ENCODE peak calls at places on chromosome 2, in four cellular contexts. D, Y, C and W are unnamed samples.

GRCh38 chr2:232658217-232658785 is 24.9 kb downstream of the EFHD1 start:
- DNase-seq in D (no peak), Y (no peak), C (no peak), W (no peak)

GRCh38 chr2:34104601-34105000 is 505.5 kb upstream of the FAM98A start:
- DNase-seq in D (no peak), Y (no peak), C (no peak), W (no peak)

GRCh38 chr2:9508934-9509333 is 34.6 kb downstream of the IAH1 start:
- DNase-seq in D (no peak), Y (no peak), C (no peak), W (no peak)

GRCh38 chr2:38260469-38260868 is 116.6 kb downstream of the ATL2 start:
- DNase-seq in D (no peak), Y (no peak), C (no peak), W (no peak)

GRCh38 chr2:182020319-182021055 is 34.8 kb downstream of the PPP1R1C start:
- DNase-seq in D (no peak), Y (no peak), C (no peak), W (no peak)

GRCh38 chr2:237312021-237312755 is 101.8 kb downstream of the COL6A3 start:
- DNase-seq in D (no peak), Y (no peak), C (no peak), W (no peak)

GRCh38 chr2:158714420-158714819 is 80.7 kb upstream of the DAPL1 start:
- DNase-seq in D (no peak), Y (no peak), C (no peak), W (no peak)

GRCh38 chr2:52934354-52934898 is 833.2 kb upstream of the CHAC2 start:
- DNase-seq in D (no peak), Y (no peak), C (no peak), W (no peak)

GRCh38 chr2:177338177-177338721 is 54.3 kb upstream of the AGPS start:
- DNase-seq in D (no peak), Y (no peak), C (no peak), W (peak)

GRCh38 chr2:189379731-189380261 is 61.5 kb upstream of the WDR75 start:
- DNase-seq in D (no peak), Y (no peak), C (no peak), W (no peak)

GRCh38 chr2:190065839-190066238 is 3.3 kb upstream of the MSTN start:
- DNase-seq in D (no peak), Y (no peak), C (no peak), W (no peak)

GRCh38 chr2:214158851-214159250 is 252.0 kb upstream of the VWC2L start:
- DNase-seq in D (no peak), Y (no peak), C (no peak), W (no peak)

GRCh38 chr2:151315381-151315903 is 26.0 kb upstream of the NMI start:
- DNase-seq in D (peak), Y (no peak), C (no peak), W (no peak)

GRCh38 chr2:1656326-1656960 is 87.9 kb downstream of the PXDN start:
- DNase-seq in D (no peak), Y (no peak), C (no peak), W (no peak)

GRCh38 chr2:172552547-172553291 is 3.2 kb upstream of the PDK1 start:
- DNase-seq in D (no peak), Y (peak), C (no peak), W (no peak)

GRCh38 chr2:209600257-209601180 is 171.1 kb upstream of the UNC80 start:
- DNase-seq in D (no peak), Y (no peak), C (no peak), W (no peak)

GRCh38 chr2:70772486-70773155 is 4.6 kb upstream of the ADD2 start:
- DNase-seq in D (no peak), Y (no peak), C (no peak), W (no peak)

GRCh38 chr2:30769891-30770462 is 37.3 kb downstream of the CAPN13 start:
- DNase-seq in D (no peak), Y (no peak), C (no peak), W (no peak)

GRCh38 chr2:200352631-200353030 is 46.1 kb downstream of the SPATS2L start:
- DNase-seq in D (no peak), Y (no peak), C (no peak), W (no peak)

GRCh38 chr2:238145851-238146250 is 7.4 kb downstream of the KLHL30 start:
- DNase-seq in D (no peak), Y (no peak), C (no peak), W (no peak)

GRCh38 chr2:193561054-193561453 is 1366.3 kb upstream of the TMEFF2 start:
- DNase-seq in D (no peak), Y (no peak), C (no peak), W (no peak)

GRCh38 chr2:1721706-1722483 is 22.4 kb downstream of the PXDN start:
- DNase-seq in D (no peak), Y (no peak), C (no peak), W (no peak)

GRCh38 chr2:8394569-8395359 is 287.1 kb upstream of the ID2 start:
- DNase-seq in D (no peak), Y (no peak), C (no peak), W (no peak)

GRCh38 chr2:206160124-206160806 is 570 bp downstream of the EEF1B2 start:
- DNase-seq in D (no peak), Y (no peak), C (peak), W (peak)

GRCh38 chr2:58427572-58428285 is 186.6 kb upstream of the FANCL start:
- DNase-seq in D (peak), Y (no peak), C (peak), W (peak)

GRCh38 chr2:55155764-55156221 is 76.3 kb downstream of the CLHC1 start:
- DNase-seq in D (no peak), Y (peak), C (no peak), W (no peak)

GRCh38 chr2:188975497-188976102 is 1.4 kb downstream of the COL3A1 start:
- DNase-seq in D (no peak), Y (peak), C (no peak), W (no peak)

GRCh38 chr2:221570321-221571107 is 1.6 kb downstream of the EPHA4 start:
- DNase-seq in D (no peak), Y (no peak), C (peak), W (no peak)

GRCh38 chr2:116435648-116436047 is 1378.8 kb upstream of the DDX18 start:
- DNase-seq in D (no peak), Y (no peak), C (no peak), W (no peak)